ENCODE peak calls at places on chromosome 10, in four cellular contexts. B, A, O and K are unnamed samples.

GRCh38 chr10:51707392-51707791 is 8.0 kb upstream of the CSTF2T start:
- DNase-seq in A (no peak), B (no peak), O (no peak), K (no peak)

GRCh38 chr10:15856328-15857000 is 3.8 kb downstream of the MINDY3 start:
- DNase-seq in A (peak; percentile 39), B (no peak), O (no peak), K (no peak)

GRCh38 chr10:16521311-16522016 is at the start of gene C1QL3:
- DNase-seq in B (no peak), A (peak; percentile 2), O (no peak), K (no peak)

GRCh38 chr10:100362570-100363496 is 15.8 kb downstream of the SCD start:
- DNase-seq in B (no peak), A (no peak), O (no peak), K (no peak)

GRCh38 chr10:6482737-6483362 is 97.2 kb downstream of the PRKCQ start:
- DNase-seq in O (no peak), A (no peak), B (no peak), K (no peak)

GRCh38 chr10:70775679-70776454 is 9.3 kb downstream of the TBATA start:
- DNase-seq in B (no peak), O (no peak), A (no peak), K (no peak)

GRCh38 chr10:598415-599170 is 90.9 kb downstream of the DIP2C start:
- DNase-seq in B (no peak), O (no peak), A (no peak), K (no peak)

GRCh38 chr10:106436123-106436740 is 728.3 kb downstream of the SORCS1 start:
- DNase-seq in A (peak; percentile 92), O (no peak), B (no peak), K (no peak)

GRCh38 chr10:23892296-23892695 is 316.6 kb upstream of the KIAA1217 start:
- DNase-seq in B (no peak), O (no peak), A (peak; percentile 4), K (no peak)

GRCh38 chr10:99827906-99828305 is 45.5 kb downstream of the ABCC2 start:
- DNase-seq in A (peak; percentile 7), B (no peak), O (no peak), K (no peak)

GRCh38 chr10:103839513-103839864 is 15.9 kb downstream of the SH3PXD2A start:
- DNase-seq in O (no peak), A (no peak), B (no peak), K (no peak)

GRCh38 chr10:115001506-115002381 is 63.7 kb downstream of the TRUB1 start:
- DNase-seq in B (peak; percentile 73), O (peak; percentile 65), A (no peak), K (peak; percentile 5)

GRCh38 chr10:131087464-131088215 is 223.9 kb downstream of the TCERG1L start:
- DNase-seq in O (no peak), B (no peak), A (no peak), K (no peak)

GRCh38 chr10:28253174-28253783 is 49.6 kb downstream of the MPP7 start:
- DNase-seq in A (no peak), B (no peak), O (no peak), K (no peak)

GRCh38 chr10:74179124-74179710 is 28.2 kb downstream of the ADK start:
- DNase-seq in B (no peak), A (peak; percentile 75), O (no peak), K (no peak)

GRCh38 chr10:31188792-31189406 is 130.1 kb upstream of the ZEB1 start:
- DNase-seq in O (no peak), B (no peak), A (no peak), K (no peak)

GRCh38 chr10:46520381-46520780 is 36.1 kb downstream of the GPRIN2 start:
- DNase-seq in O (no peak), A (no peak), B (no peak), K (no peak)

GRCh38 chr10:49552277-49552676 is 13.4 kb upstream of the ERCC6 start:
- DNase-seq in B (no peak), A (peak; percentile 100), O (no peak), K (no peak)

GRCh38 chr10:50604049-50604640 is 19.6 kb downstream of the SGMS1 start:
- DNase-seq in O (peak; percentile 54), B (peak; percentile 58), A (peak; percentile 64), K (no peak)

GRCh38 chr10:116038259-116038658 is 234.7 kb downstream of the GFRA1 start:
- DNase-seq in O (no peak), A (no peak), B (no peak), K (no peak)

DNA sequence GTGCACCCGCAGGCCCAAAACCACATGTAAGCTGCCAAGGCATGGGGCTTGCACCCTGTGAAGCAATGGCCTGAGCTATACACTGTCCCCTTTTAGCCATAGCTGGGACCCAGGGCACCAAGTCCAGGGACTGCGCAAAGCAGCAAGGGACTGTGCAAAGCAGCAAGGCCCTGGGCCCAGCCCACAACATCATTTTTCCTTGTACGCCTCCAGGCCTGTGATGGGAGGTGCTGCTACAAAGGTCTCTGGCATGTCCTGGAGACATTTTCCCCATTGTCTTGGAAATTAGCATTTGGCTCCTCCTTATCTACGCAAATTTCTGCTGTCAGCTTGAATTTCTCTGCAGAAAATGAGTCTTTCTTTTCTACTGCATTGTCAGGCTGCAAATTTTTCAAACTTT is 24.8 kb downstream of the ARHGAP19 start:
- DNase-seq in O (no peak), A (no peak), B (no peak), K (no peak)
- H3K4me2 ChIP-seq in O (no peak overlapping the region), A (no peak overlapping the region), B (no peak overlapping the region), K (no peak overlapping the region)

GRCh38 chr10:86733260-86733671 is 23.2 kb upstream of the BMPR1A start:
- DNase-seq in B (no peak), A (no peak), O (no peak), K (no peak)

GRCh38 chr10:86734209-86734988 is 22.0 kb upstream of the BMPR1A start:
- DNase-seq in B (no peak), A (no peak), O (no peak), K (no peak)

GRCh38 chr10:86729677-86730076 is 26.7 kb upstream of the BMPR1A start:
- DNase-seq in A (no peak), B (no peak), O (no peak), K (no peak)

GRCh38 chr10:86730227-86730626 is 26.2 kb upstream of the BMPR1A start:
- DNase-seq in B (no peak), O (no peak), A (no peak), K (no peak)

GRCh38 chr10:86732771-86733170 is 23.6 kb upstream of the BMPR1A start:
- DNase-seq in B (no peak), O (no peak), A (no peak), K (no peak)
- H3K4me2 ChIP-seq in B (no peak overlapping the region), O (no peak overlapping the region), A (no peak overlapping the region), K (no peak overlapping the region)

DNA sequence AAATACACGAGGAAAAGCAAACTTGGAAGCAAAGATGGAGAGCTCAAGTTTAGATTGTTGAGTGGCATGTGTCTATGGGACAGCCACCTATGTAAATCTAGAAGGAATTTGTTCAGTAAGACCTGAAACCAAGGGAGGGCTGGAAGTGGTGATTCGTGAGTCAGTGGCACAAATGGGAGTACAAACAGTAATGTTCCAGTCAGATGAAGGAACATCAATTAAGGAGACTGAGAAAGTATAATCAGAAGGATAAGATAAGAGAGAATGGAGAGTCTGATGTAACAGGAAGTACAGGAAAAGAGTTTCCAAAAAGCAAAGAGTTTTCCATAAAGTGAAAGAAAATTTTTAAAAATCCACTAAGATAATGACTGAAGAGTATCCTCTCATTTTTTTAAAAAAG is 544.2 kb downstream of the KIF20B start:
- DNase-seq in B (no peak), A (no peak), O (no peak), K (no peak)
- H3K4me2 ChIP-seq in B (no peak overlapping the region), A (no peak overlapping the region), O (no peak overlapping the region), K (no peak overlapping the region)

DNA sequence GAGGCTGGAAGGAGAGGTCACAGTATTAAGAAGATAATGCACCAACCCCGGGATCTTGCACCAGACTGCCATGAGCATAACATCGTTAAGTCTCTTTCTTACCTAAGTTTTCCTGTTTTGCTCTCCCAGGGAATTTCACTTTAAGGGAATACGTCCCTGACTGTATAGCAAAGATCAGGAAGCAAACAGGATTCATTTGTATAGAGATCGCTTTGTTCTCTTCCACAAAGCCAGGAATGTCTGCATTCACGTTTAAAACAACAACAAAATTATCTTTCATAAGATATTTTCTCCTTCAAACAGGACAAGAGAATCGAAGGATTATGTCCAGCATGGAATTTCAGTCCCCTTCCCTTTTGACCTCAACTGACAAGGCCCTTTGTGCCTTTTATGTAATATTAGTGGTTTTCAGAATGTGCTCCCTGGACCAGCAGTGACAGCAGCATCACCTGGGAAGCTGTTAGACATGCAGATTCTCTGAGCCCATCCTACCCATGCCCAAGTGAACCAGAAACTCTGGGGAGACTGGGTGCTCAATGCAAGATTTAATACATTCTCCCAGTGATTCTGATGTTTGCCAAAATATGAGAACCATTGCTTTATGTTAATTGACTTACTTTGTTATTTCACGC is 286.3 kb downstream of the FGFR2 start:
- DNase-seq in O (no peak), A (no peak), B (no peak), K (no peak)
- H3K4me2 ChIP-seq in O (no peak overlapping the region), A (no peak overlapping the region), B (no peak overlapping the region), K (no peak overlapping the region)

GRCh38 chr10:3780766-3781457 is 4.1 kb downstream of the KLF6 start:
- DNase-seq in A (no peak), O (no peak), B (no peak), K (no peak)
- H3K4me2 ChIP-seq in A (peak overlapping the region; percentile 88), O (peak overlapping the region; percentile 84), B (peak overlapping the region; percentile 78), K (peak overlapping the region; percentile 75)

DNA sequence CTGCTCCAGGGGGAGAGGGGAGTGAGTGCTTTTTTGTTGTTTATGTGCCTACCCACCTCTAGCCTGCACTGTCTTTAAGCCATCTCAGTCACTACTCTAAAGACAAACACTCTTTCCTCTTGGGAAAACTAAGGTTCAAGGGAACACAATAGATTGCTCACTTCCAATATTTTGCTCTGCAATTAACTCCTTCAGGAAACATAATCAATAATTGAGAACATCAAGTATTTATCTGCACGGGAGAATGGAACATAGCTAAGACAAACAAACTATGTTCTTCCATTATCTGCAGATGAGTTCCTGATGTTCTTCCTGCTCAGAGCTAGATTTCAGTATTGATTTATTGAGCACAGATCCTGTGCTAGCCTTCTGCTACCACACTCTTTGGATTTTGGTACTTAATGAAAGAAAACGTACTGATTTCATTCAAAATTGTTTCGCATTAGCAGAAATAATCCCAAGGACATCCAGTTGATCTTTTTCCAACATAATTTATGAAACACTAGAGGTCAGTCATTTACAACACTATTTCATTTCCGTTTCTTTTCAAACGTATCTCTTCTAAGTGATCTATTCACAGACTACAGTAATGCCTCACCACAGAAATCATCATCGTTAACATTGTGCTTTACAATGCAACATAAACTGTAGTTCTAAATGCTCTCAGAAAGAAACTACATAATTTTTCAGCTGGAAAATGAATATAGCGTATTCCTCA is 8.3 kb downstream of the NEBL start:
- DNase-seq in O (peak; percentile 18), B (no peak), A (no peak), K (no peak)
- H3K4me2 ChIP-seq in O (no peak overlapping the region), B (no peak overlapping the region), A (no peak overlapping the region), K (no peak overlapping the region)

GRCh38 chr10:14556285-14556956 is 218.3 kb downstream of the FAM107B start:
- DNase-seq in A (no peak), B (peak; percentile 97), O (peak; percentile 56), K (no peak)

GRCh38 chr10:14557573-14557972 is 217.1 kb downstream of the FAM107B start:
- DNase-seq in A (no peak), B (no peak), O (no peak), K (no peak)

GRCh38 chr10:14560274-14560673 is 214.4 kb downstream of the FAM107B start:
- DNase-seq in O (peak; percentile 74), B (no peak), A (peak; percentile 87), K (no peak)

GRCh38 chr10:14555806-14556205 is 218.9 kb downstream of the FAM107B start:
- DNase-seq in A (no peak), B (peak; percentile 54), O (no peak), K (no peak)

GRCh38 chr10:14558025-14558424 is 216.7 kb downstream of the FAM107B start:
- DNase-seq in A (no peak), B (no peak), O (no peak), K (no peak)
- H3K4me2 ChIP-seq in A (no peak overlapping the region), B (peak overlapping the region; percentile 91), O (peak overlapping the region; percentile 61), K (no peak overlapping the region)